ENCODE peak calls at places on chromosomes 6 and 20, in five cellular contexts. D, W, P, Q and V are unnamed samples. For H3K9me3, the result is how much of the 10 kb centered on the place peaks cover.

GRCh38 chr6:41538556-41539182 is 7.5 kb upstream of the FOXP4 start:
- DNase-seq in D (no peak), Q (no peak), P (no peak), W (no peak), V (no peak)

GRCh38 chr6:70819715-70820114 is 137.1 kb downstream of the B3GAT2 start:
- DNase-seq in W (no peak), D (no peak), P (no peak), Q (no peak), V (no peak)

GRCh38 chr6:21738180-21739094 is 144.9 kb downstream of the SOX4 start:
- DNase-seq in D (no peak), P (no peak), W (no peak), Q (no peak), V (no peak)

GRCh38 chr6:32462609-32463008 is 22.9 kb downstream of the HLA-DRA start:
- DNase-seq in P (no peak), D (no peak), Q (no peak), W (no peak), V (no peak)

GRCh38 chr6:7414811-7415210 is 25.2 kb downstream of the RIOK1 start:
- DNase-seq in W (no peak), D (no peak), P (no peak), Q (no peak), V (no peak)

GRCh38 chr6:146893690-146894089 is 294.9 kb downstream of the ADGB start:
- DNase-seq in P (no peak), W (no peak), Q (no peak), D (no peak), V (no peak)

GRCh38 chr20:32456869-32457421 is 98.8 kb downstream of the ASXL1 start:
- DNase-seq in Q (peak), D (peak), P (peak), W (no peak), V (no peak)

GRCh38 chr6:144955853-144956252 is 670.7 kb downstream of the UTRN start:
- DNase-seq in P (no peak), Q (no peak), D (no peak), W (no peak), V (no peak)

GRCh38 chr20:44856847-44857448 is 28.6 kb upstream of the YWHAB start:
- DNase-seq in Q (no peak), P (no peak), W (no peak), D (no peak), V (no peak)

GRCh38 chr6:167005350-167006159 is 6.4 kb downstream of the CEP43 start:
- DNase-seq in Q (no peak), P (peak), D (no peak), W (no peak), V (no peak)

GRCh38 chr6:127950566-127951141 is 49.8 kb upstream of the THEMIS start:
- DNase-seq in D (no peak), P (no peak), W (no peak), Q (no peak), V (no peak)

GRCh38 chr6:36851149-36851614 is 11.9 kb upstream of the CPNE5 start:
- DNase-seq in W (no peak), Q (peak), D (peak), P (no peak), V (no peak)

GRCh38 chr20:13226367-13226766 is 5.3 kb downstream of the ISM1 start:
- DNase-seq in Q (no peak), W (no peak), D (no peak), P (no peak), V (no peak)

GRCh38 chr6:99885051-99885450 is 109.0 kb downstream of the MCHR2 start:
- DNase-seq in Q (no peak), D (no peak), P (no peak), W (no peak), V (no peak)

GRCh38 chr20:61092199-61092598 is 159.9 kb upstream of the CDH4 start:
- DNase-seq in D (no peak), W (no peak), Q (no peak), P (no peak), V (no peak)

GRCh38 chr6:8780653-8781052 is 345.3 kb upstream of the SLC35B3 start:
- DNase-seq in Q (no peak), D (no peak), P (no peak), W (no peak), V (no peak)

GRCh38 chr20:31835977-31836852 is 9.2 kb downstream of the FOXS1 start:
- DNase-seq in Q (no peak), D (no peak), W (peak), P (no peak), V (no peak)

GRCh38 chr6:113631616-113632015 is 225.5 kb upstream of the MARCKS start:
- DNase-seq in D (no peak), P (no peak), W (no peak), Q (no peak), V (no peak)

GRCh38 chr6:27293436-27294152 is 18.5 kb downstream of the POM121L2 start:
- DNase-seq in D (peak), W (no peak), Q (peak), P (no peak), V (no peak)

GRCh38 chr20:48238326-48238725 is 453.0 kb upstream of the SULF2 start:
- DNase-seq in W (no peak), Q (peak), P (no peak), D (no peak), V (no peak)

GRCh38 chr6:97586344-97586743 is 303.3 kb upstream of the MMS22L start:
- DNase-seq in P (no peak), W (no peak), Q (peak), D (no peak), V (no peak)

GRCh38 chr20:7841967-7842301 is 98.3 kb downstream of the HAO1 start:
- DNase-seq in D (no peak), W (no peak), Q (peak), P (no peak), V (no peak)

GRCh38 chr20:4544765-4545164 is 176.9 kb upstream of the PRND start:
- DNase-seq in W (no peak), D (no peak), P (no peak), Q (no peak), V (no peak)

GRCh38 chr6:13194852-13195251 is 133.5 kb downstream of the TBC1D7 start:
- DNase-seq in P (no peak), D (peak), W (no peak), Q (peak), V (no peak)

GRCh38 chr20:47306755-47307370 is 49.6 kb downstream of the ZMYND8 start:
- DNase-seq in P (no peak), D (no peak), Q (no peak), W (no peak), V (no peak)

GRCh38 chr20:23147964-23148720 is 62.0 kb upstream of the CD93 start:
- DNase-seq in W (peak), Q (peak), P (no peak), D (no peak), V (no peak)

GRCh38 chr6:37648465-37649330 is 49.0 kb downstream of the MDGA1 start:
- DNase-seq in Q (peak), D (peak), W (no peak), P (no peak), V (no peak)

GRCh38 chr6:11011787-11012234 is 32.3 kb downstream of the ELOVL2 start:
- DNase-seq in Q (peak), P (peak), D (peak), W (no peak), V (no peak)

GRCh38 chr20:63445075-63445734 is 27.2 kb downstream of the KCNQ2 start:
- DNase-seq in Q (no peak), D (no peak), P (no peak), W (no peak), V (no peak)

GRCh38 chr6:106063448-106063850 is 22.7 kb upstream of the PRDM1 start:
- DNase-seq in P (no peak), D (no peak), W (no peak), Q (no peak), V (no peak)

GRCh38 chr6:98775205-98775604 is 59.2 kb upstream of the POU3F2 start:
- DNase-seq in P (no peak), D (no peak), Q (no peak), W (no peak), V (no peak)

DNA sequence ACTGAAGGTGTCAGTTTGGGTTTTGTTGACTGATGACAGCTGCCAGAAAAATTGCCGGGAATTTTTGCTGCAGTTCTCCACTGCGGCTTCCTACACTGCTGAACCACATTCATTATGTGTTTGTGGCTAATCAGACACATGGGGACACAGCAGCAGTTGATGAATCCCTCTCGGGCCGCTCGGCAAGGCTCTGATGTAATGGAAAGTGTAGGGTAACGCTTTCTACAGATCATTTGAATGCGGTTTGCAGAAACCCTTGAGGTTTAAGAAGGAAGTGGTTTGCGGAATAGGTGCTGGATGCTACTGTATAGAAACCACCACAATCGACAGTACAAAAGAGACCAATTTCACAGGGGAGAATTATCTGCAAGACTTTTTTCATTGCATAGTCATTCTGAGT is 138.7 kb upstream of the SASH1 start:
- DNase-seq in W (no peak), P (no peak), D (no peak), Q (no peak), V (no peak)
- H3K9me3 ChIP-seq in W (under half), P (under half), D (under half), Q (under half), V (under half)

GRCh38 chr6:170135821-170136471 is 154.9 kb downstream of the DLL1 start:
- DNase-seq in D (peak), W (no peak), P (peak), Q (peak), V (no peak)

GRCh38 chr6:170135461-170135820 is 155.4 kb downstream of the DLL1 start:
- DNase-seq in P (peak), D (no peak), W (no peak), Q (no peak), V (no peak)

GRCh38 chr6:170136541-170137175 is 154.2 kb downstream of the DLL1 start:
- DNase-seq in D (peak), P (peak), Q (peak), W (no peak), V (peak)

GRCh38 chr6:170137911-170138910 is 152.7 kb downstream of the DLL1 start:
- DNase-seq in P (peak), D (no peak), Q (peak), W (no peak), V (peak)

DNA sequence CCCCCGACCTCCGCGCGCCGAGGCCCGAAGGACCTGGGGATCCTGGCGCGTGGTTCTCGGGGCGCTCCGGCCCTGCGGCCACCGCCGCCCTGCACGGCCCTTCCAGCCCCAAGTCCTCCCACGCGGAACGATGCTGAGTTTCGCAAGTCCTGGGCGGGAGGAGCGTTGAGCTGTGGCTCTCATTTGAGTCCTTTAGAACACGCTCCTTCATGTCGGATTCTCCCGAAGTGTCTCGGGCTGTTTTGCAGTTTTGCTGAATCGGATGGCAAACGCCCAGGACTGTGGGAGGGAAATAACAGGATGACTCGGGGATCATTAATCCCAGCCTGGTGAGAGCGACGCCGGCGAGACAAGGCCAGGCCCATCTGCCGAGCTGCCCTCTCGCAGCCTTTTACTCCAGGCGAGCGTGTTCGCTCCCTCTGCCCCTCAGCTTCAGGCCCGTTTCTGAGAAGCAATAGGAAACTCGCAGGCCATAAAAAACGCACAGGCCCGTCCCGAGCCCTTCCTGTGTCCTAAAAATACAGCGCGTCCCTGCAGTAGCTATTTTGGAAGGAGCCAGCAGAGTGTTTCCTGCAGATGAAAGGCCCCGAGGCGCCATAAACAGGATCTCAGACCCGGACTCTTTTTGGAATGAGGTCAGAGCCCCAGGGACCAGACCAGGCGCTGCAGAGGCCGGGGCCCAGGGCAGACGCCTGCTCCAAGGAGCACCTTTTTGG is 153.5 kb downstream of the DLL1 start:
- DNase-seq in Q (peak), P (no peak), D (peak), W (peak), V (no peak)
- H3K9me3 ChIP-seq in Q (under half), P (under half), D (under half), W (under half), V (under half)

GRCh38 chr6:168711049-168711640 is 270.2 kb downstream of the SMOC2 start:
- DNase-seq in W (no peak), Q (no peak), P (no peak), D (no peak), V (no peak)
- H3K9me3 ChIP-seq in W (under half), Q (under half), P (under half), D (under half), V (under half)

GRCh38 chr6:140535511-140535910 is 1161.1 kb upstream of the CITED2 start:
- DNase-seq in W (no peak), D (no peak), P (no peak), Q (no peak), V (no peak)
- H3K9me3 ChIP-seq in W (under half), D (under half), P (under half), Q (under half), V (under half)

GRCh38 chr6:61675734-61676133 is 610.3 kb downstream of the KHDRBS2 start:
- DNase-seq in D (no peak), P (no peak), W (no peak), Q (no peak), V (no peak)

GRCh38 chr6:61682562-61682961 is 603.5 kb downstream of the KHDRBS2 start:
- DNase-seq in P (no peak), Q (no peak), W (no peak), D (no peak), V (no peak)

GRCh38 chr6:61679625-61680024 is 606.4 kb downstream of the KHDRBS2 start:
- DNase-seq in W (no peak), D (no peak), Q (no peak), P (no peak), V (no peak)
- H3K9me3 ChIP-seq in W (under half), D (under half), Q (under half), P (under half), V (under half)

GRCh38 chr20:59813126-59813947 is 120.1 kb downstream of the SYCP2 start:
- DNase-seq in D (peak), P (peak), Q (peak), W (no peak), V (no peak)

GRCh38 chr20:59816146-59816743 is 117.2 kb downstream of the SYCP2 start:
- DNase-seq in W (no peak), P (no peak), Q (peak), D (peak), V (no peak)

GRCh38 chr20:59813948-59814834 is 119.2 kb downstream of the SYCP2 start:
- DNase-seq in Q (peak), P (peak), W (no peak), D (peak), V (no peak)

GRCh38 chr20:59812286-59813125 is 120.9 kb downstream of the SYCP2 start:
- DNase-seq in D (peak), Q (peak), P (peak), W (no peak), V (no peak)

DNA sequence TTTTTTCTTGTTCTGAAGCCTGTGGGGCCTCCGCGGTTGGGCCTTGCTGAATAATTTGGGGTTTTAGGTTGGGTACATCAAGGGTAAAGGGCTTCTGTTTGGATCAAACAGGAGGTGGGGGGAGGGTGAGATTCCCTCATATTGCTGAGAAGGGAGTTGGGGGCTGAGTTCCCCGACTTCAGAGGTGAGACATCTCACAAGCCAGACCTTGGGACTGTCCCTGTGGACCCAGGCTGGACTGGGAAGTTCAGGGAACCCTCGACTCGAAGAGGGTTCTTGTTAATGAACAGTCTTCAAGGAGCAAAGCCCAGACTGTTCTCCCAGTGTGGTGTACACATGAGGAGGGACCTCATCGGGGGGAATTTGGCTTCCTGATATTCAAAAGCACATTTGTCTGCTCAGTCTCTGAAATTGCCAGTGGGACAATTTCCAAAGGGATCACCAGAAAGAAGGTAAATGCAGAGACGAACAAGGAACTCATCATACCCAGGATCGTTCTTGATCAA is 118.5 kb downstream of the SYCP2 start:
- DNase-seq in D (peak), P (no peak), W (no peak), Q (peak), V (no peak)
- H3K9me3 ChIP-seq in D (under half), P (under half), W (under half), Q (under half), V (under half)

GRCh38 chr6:19317587-19317986 is 519.6 kb upstream of the ID4 start:
- DNase-seq in P (no peak), D (no peak), Q (no peak), W (no peak), V (no peak)

GRCh38 chr6:19311786-19312185 is 525.4 kb upstream of the ID4 start:
- DNase-seq in W (no peak), Q (peak), D (peak), P (no peak), V (no peak)

GRCh38 chr6:19309661-19310060 is 527.5 kb upstream of the ID4 start:
- DNase-seq in D (no peak), W (no peak), Q (no peak), P (no peak), V (no peak)

DNA sequence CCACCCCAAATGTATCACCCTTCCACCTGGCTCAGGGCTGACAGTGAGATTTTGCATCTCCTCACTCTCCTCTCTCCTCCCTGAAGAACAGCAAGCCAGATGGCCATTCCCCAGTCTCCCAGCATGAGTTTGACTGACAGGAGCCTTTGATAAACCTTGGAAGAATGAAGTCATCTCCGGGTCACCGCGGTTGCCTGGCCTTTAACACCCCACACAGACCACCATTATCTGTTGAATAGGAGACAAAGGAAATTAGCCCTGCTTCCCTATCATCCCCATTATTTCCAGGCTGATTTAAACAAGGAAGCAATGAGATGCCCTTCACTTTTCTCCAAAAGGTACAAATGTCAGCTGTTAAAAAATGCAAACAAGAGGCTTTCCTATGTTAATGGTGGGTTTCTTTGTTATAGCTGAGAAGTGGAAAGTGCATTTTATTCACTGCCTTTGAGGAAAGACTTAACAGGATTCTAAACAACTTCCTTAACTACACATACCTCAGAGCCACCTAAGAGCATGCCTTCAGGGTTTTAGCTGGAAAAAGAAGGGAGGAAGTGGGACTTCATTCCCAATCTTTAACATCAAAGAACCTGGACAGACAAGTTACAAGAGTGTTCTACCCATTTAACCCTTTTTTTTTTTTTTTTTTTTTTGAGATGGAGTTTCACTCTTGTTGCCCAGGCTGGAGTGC is 524.7 kb upstream of the ID4 start:
- DNase-seq in W (no peak), Q (peak), D (peak), P (no peak), V (no peak)
- H3K9me3 ChIP-seq in W (under half), Q (under half), D (under half), P (under half), V (under half)